ENCODE peak calls at places on chromosome 2, in ten cellular contexts. J, B, Z, H, G, L, S, O, D and N are unnamed samples.

GRCh38 chr2:179348921-179349320 is 84.3 kb upstream of the SESTD1 start:
- DNase-seq in L (no peak), Z (no peak), G (no peak), J (no peak), D (peak; percentile 16), H (no peak), B (no peak), S (no peak), O (no peak), N (no peak)

GRCh38 chr2:110973275-110973674 is 147.4 kb upstream of the BCL2L11 start:
- DNase-seq in L (no peak), D (no peak), O (no peak), H (no peak), Z (no peak), B (no peak), J (no peak), S (no peak), G (no peak), N (no peak)

GRCh38 chr2:111157071-111157661 is 36.5 kb downstream of the BCL2L11 start:
- DNase-seq in O (no peak), D (no peak), Z (no peak), S (no peak), H (no peak), B (no peak), J (no peak), L (peak; percentile 90), G (no peak), N (no peak)

GRCh38 chr2:182496596-182496995 is 69.8 kb upstream of the PDE1A start:
- DNase-seq in D (no peak), B (no peak), G (no peak), Z (no peak), H (no peak), O (no peak), S (no peak), L (no peak), J (no peak), N (no peak)

GRCh38 chr2:207676827-207677354 is 34.5 kb upstream of the CCNYL1 start:
- DNase-seq in G (peak; percentile 55), B (peak; percentile 59), H (no peak), Z (no peak), J (no peak), O (no peak), L (no peak), D (no peak), S (no peak), N (peak; percentile 92)

GRCh38 chr2:231662028-231662810 is 46.1 kb upstream of the PTMA start:
- DNase-seq in L (peak; percentile 99), S (peak; percentile 99), B (peak; percentile 92), O (peak; percentile 97), Z (peak; percentile 65), J (peak; percentile 94), G (peak; percentile 99), H (peak; percentile 96), D (peak; percentile 96), N (peak; percentile 94)

GRCh38 chr2:9112079-9112721 is 94.4 kb upstream of the ASAP2 start:
- DNase-seq in J (no peak), O (no peak), G (peak; percentile 65), S (no peak), B (peak; percentile 98), L (no peak), Z (peak; percentile 62), H (no peak), D (peak; percentile 63), N (peak; percentile 88)

GRCh38 chr2:127403460-127403859 is 14.8 kb upstream of the PROC start:
- DNase-seq in Z (no peak), J (no peak), S (no peak), D (no peak), H (no peak), L (no peak), O (no peak), B (no peak), G (no peak), N (no peak)

GRCh38 chr2:18094277-18094676 is 215.8 kb downstream of the KCNS3 start:
- DNase-seq in B (no peak), S (no peak), L (no peak), O (no peak), H (no peak), J (no peak), D (no peak), G (no peak), Z (no peak), N (no peak)

GRCh38 chr2:203824057-203824456 is 43.5 kb upstream of the CTLA4 start:
- DNase-seq in L (no peak), J (no peak), S (no peak), G (no peak), B (no peak), Z (no peak), O (no peak), D (no peak), H (no peak), N (no peak)

GRCh38 chr2:51717318-51717717 is 685.4 kb upstream of the NRXN1 start:
- DNase-seq in Z (no peak), O (no peak), S (no peak), L (no peak), D (no peak), J (no peak), H (no peak), G (peak; percentile 35), B (peak; percentile 27), N (peak; percentile 30)

GRCh38 chr2:223306371-223306770 is 254.4 kb downstream of the KCNE4 start:
- DNase-seq in H (no peak), L (peak; percentile 6), D (no peak), G (peak; percentile 42), S (no peak), B (no peak), O (no peak), J (no peak), Z (no peak), N (peak; percentile 60)

GRCh38 chr2:240591784-240592183 is 5.2 kb downstream of the CAPN10 start:
- DNase-seq in L (no peak), G (no peak), S (peak; percentile 54), H (no peak), O (no peak), Z (no peak), B (no peak), D (no peak), J (no peak), N (no peak)

GRCh38 chr2:212451786-212452200 is 86.8 kb downstream of the ERBB4 start:
- DNase-seq in S (no peak), D (no peak), O (no peak), J (peak; percentile 12), B (peak; percentile 72), L (no peak), G (peak; percentile 41), Z (no peak), H (no peak), N (peak; percentile 35)

GRCh38 chr2:132439703-132440398 is 23.2 kb downstream of the GPR39 start:
- DNase-seq in O (no peak), Z (no peak), L (no peak), B (peak; percentile 59), J (no peak), D (no peak), G (peak; percentile 63), S (no peak), H (no peak), N (peak; percentile 20)

GRCh38 chr2:20422679-20423271 is 24.1 kb upstream of the RHOB start:
- DNase-seq in L (peak; percentile 28), G (peak; percentile 39), B (peak; percentile 39), Z (no peak), J (no peak), S (no peak), O (peak; percentile 41), H (no peak), D (no peak), N (peak; percentile 57)

GRCh38 chr2:235908826-235909225 is 259.4 kb downstream of the GBX2 start:
- DNase-seq in B (no peak), J (no peak), G (no peak), Z (no peak), D (no peak), S (no peak), H (no peak), O (no peak), L (peak; percentile 53), N (no peak)

GRCh38 chr2:60550151-60550983 is 3.1 kb downstream of the BCL11A start:
- DNase-seq in Z (no peak), B (peak; percentile 81), O (peak; percentile 75), J (no peak), S (peak; percentile 82), L (peak; percentile 91), H (peak; percentile 66), D (peak; percentile 88), G (peak; percentile 75), N (peak; percentile 90)

GRCh38 chr2:100845141-100845991 is 25.4 kb downstream of the NPAS2 start:
- DNase-seq in H (peak; percentile 84), O (peak; percentile 77), D (no peak), L (no peak), S (no peak), B (no peak), J (no peak), Z (no peak), G (no peak), N (no peak)

DNA sequence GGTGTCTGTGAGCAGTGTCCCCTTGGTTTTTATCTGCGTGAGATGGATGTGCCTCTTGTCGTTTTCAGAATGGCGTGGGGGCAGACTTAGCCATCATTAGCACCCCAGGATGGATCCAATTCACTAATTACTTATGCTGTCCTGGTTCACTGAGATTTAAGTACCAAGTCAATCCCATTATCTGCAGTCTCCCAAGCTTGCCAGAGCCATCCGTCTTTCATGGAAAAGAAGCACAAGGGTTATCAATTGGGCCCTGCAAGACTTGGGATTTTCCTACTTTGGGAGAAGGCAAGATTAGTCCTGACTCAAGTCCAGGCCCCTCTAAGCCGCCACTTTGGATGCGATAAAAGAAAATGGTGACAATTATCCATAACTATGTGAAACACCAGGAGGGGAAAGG is 404.0 kb downstream of the TMEM182 start:
- DNase-seq in J (no peak), S (no peak), H (no peak), G (no peak), D (no peak), O (no peak), L (no peak), B (no peak), Z (no peak), N (no peak)
- H3K4me3 ChIP-seq in J (no peak overlapping the region), S (no peak overlapping the region), H (no peak overlapping the region), G (no peak overlapping the region), D (no peak overlapping the region), O (no peak overlapping the region), L (no peak overlapping the region), B (no peak overlapping the region), Z (no peak overlapping the region), N (no peak overlapping the region)

GRCh38 chr2:64857581-64858471 is 131.4 kb upstream of the SLC1A4 start:
- DNase-seq in B (no peak), G (no peak), O (peak; percentile 78), S (peak; percentile 87), D (peak; percentile 68), L (no peak), J (no peak), Z (no peak), H (peak; percentile 67), N (peak; percentile 58)
- H3K4me1 ChIP-seq in B (peaks cover 21% of the 10 kb centered on the region), G (peaks cover 22% of the 10 kb centered on the region), O (peaks cover 17% of the 10 kb centered on the region), S (peaks cover 18% of the 10 kb centered on the region), D (peaks cover 36% of the 10 kb centered on the region), L (peaks cover 60% of the 10 kb centered on the region), J (peaks cover 21% of the 10 kb centered on the region), Z (peaks cover 28% of the 10 kb centered on the region), H (peaks cover 49% of the 10 kb centered on the region), N (peaks cover 29% of the 10 kb centered on the region)

GRCh38 chr2:85577386-85578242 is at the start of gene VAMP8:
- DNase-seq in G (peak; percentile 40), H (no peak), J (no peak), B (peak; percentile 80), D (peak; percentile 37), O (no peak), Z (no peak), S (peak; percentile 92), L (peak; percentile 70), N (no peak)
- H3K27ac ChIP-seq in G (peak within 1 kb of the TSS; percentile 52), H (peak within 1 kb of the TSS; percentile 72), J (no peak within 1 kb of the TSS), B (peak within 1 kb of the TSS; percentile 52), D (peak within 1 kb of the TSS; percentile 76), O (peak within 1 kb of the TSS; percentile 45), Z (peak within 1 kb of the TSS; percentile 50), S (peak within 1 kb of the TSS; percentile 85), L (peak within 1 kb of the TSS; percentile 79), N (peak within 1 kb of the TSS; percentile 58)

GRCh38 chr2:15563227-15564100 is 2.3 kb upstream of the NBAS start:
- DNase-seq in D (no peak), L (no peak), O (no peak), G (no peak), H (no peak), B (peak; percentile 38), Z (no peak), J (no peak), S (no peak), N (no peak)
- H3K4me3 ChIP-seq in D (no peak overlapping the region), L (no peak overlapping the region), O (no peak overlapping the region), G (no peak overlapping the region), H (no peak overlapping the region), B (no peak overlapping the region), Z (no peak overlapping the region), J (no peak overlapping the region), S (no peak overlapping the region), N (no peak overlapping the region)